ENCODE peak calls at places on chromosomes 2 and 18, in four cellular contexts. One of them, this sample, is unnamed.

GRCh38 chr2:180474716-180475115 is 467.6 kb upstream of the CWC22 start:
- DNase-seq in cardiac muscle cell: no peak
- DNase-seq in astrocyte: no peak
- DNase-seq in AG09309: no peak
- DNase-seq in this sample: no peak

GRCh38 chr18:63532471-63532870 is 9.7 kb upstream of the SERPINB12 start:
- DNase-seq in cardiac muscle cell: no peak
- DNase-seq in astrocyte: no peak
- DNase-seq in AG09309: no peak
- DNase-seq in this sample: no peak

GRCh38 chr2:176239016-176239415 is 30.2 kb upstream of the MTX2 start:
- DNase-seq in cardiac muscle cell: no peak
- DNase-seq in astrocyte: no peak
- DNase-seq in AG09309: no peak
- DNase-seq in this sample: no peak

GRCh38 chr18:8967573-8967972 is 134.9 kb upstream of the NDUFV2 start:
- DNase-seq in cardiac muscle cell: no peak
- DNase-seq in astrocyte: no peak
- DNase-seq in AG09309: no peak
- DNase-seq in this sample: no peak

GRCh38 chr2:219218279-219219112 is at the start of gene ABCB6:
- DNase-seq in cardiac muscle cell: peak; percentile 98
- DNase-seq in astrocyte: peak; percentile 79
- DNase-seq in AG09309: peak; percentile 69
- DNase-seq in this sample: peak; percentile 84

GRCh38 chr18:76994086-76994654 is 138.4 kb downstream of the MBP start:
- DNase-seq in cardiac muscle cell: no peak
- DNase-seq in astrocyte: no peak
- DNase-seq in AG09309: no peak
- DNase-seq in this sample: no peak

GRCh38 chr2:188819781-188820180 is 154.4 kb upstream of the COL3A1 start:
- DNase-seq in cardiac muscle cell: peak; percentile 55
- DNase-seq in astrocyte: peak; percentile 83
- DNase-seq in AG09309: no peak
- DNase-seq in this sample: no peak

GRCh38 chr2:161166538-161167409 is 6.5 kb downstream of the TANK start:
- DNase-seq in cardiac muscle cell: no peak
- DNase-seq in astrocyte: peak; percentile 62
- DNase-seq in AG09309: no peak
- DNase-seq in this sample: no peak

GRCh38 chr18:36451454-36452251 is 154.1 kb downstream of the FHOD3 start:
- DNase-seq in cardiac muscle cell: no peak
- DNase-seq in astrocyte: no peak
- DNase-seq in AG09309: no peak
- DNase-seq in this sample: no peak

GRCh38 chr2:116487336-116487735 is 1327.2 kb upstream of the DDX18 start:
- DNase-seq in cardiac muscle cell: no peak
- DNase-seq in astrocyte: no peak
- DNase-seq in AG09309: no peak
- DNase-seq in this sample: no peak

GRCh38 chr18:2513616-2514015 is 57.7 kb downstream of the METTL4 start:
- DNase-seq in cardiac muscle cell: no peak
- DNase-seq in astrocyte: no peak
- DNase-seq in AG09309: no peak
- DNase-seq in this sample: no peak

GRCh38 chr2:237662671-237663093 is 35.3 kb downstream of the LRRFIP1 start:
- DNase-seq in cardiac muscle cell: peak; percentile 95
- DNase-seq in astrocyte: peak; percentile 83
- DNase-seq in AG09309: peak; percentile 90
- DNase-seq in this sample: peak; percentile 38

GRCh38 chr2:132009874-132010521 is 151.8 kb downstream of the ANKRD30BL start:
- DNase-seq in cardiac muscle cell: no peak
- DNase-seq in astrocyte: peak; percentile 46
- DNase-seq in AG09309: no peak
- DNase-seq in this sample: no peak

GRCh38 chr2:189222440-189222839 is 42.9 kb upstream of the COL5A2 start:
- DNase-seq in cardiac muscle cell: peak; percentile 57
- DNase-seq in astrocyte: peak; percentile 66
- DNase-seq in AG09309: no peak
- DNase-seq in this sample: no peak

GRCh38 chr2:1747065-1747941 is 3.0 kb upstream of the PXDN start:
- DNase-seq in cardiac muscle cell: no peak
- DNase-seq in astrocyte: no peak
- DNase-seq in AG09309: no peak
- DNase-seq in this sample: no peak

GRCh38 chr18:45012286-45012685 is 331.6 kb downstream of the SETBP1 start:
- DNase-seq in cardiac muscle cell: no peak
- DNase-seq in astrocyte: no peak
- DNase-seq in AG09309: no peak
- DNase-seq in this sample: no peak

GRCh38 chr2:240463866-240464481 is 28.5 kb downstream of the GPC1 start:
- DNase-seq in cardiac muscle cell: no peak
- DNase-seq in astrocyte: no peak
- DNase-seq in AG09309: no peak
- DNase-seq in this sample: no peak

GRCh38 chr2:95359035-95359434 is 43.5 kb upstream of the FAHD2A start:
- DNase-seq in cardiac muscle cell: peak; percentile 66
- DNase-seq in astrocyte: peak; percentile 81
- DNase-seq in AG09309: peak; percentile 37
- DNase-seq in this sample: no peak

GRCh38 chr2:9366041-9366440 is 57.3 kb downstream of the ITGB1BP1 start:
- DNase-seq in cardiac muscle cell: no peak
- DNase-seq in astrocyte: no peak
- DNase-seq in AG09309: no peak
- DNase-seq in this sample: no peak

GRCh38 chr2:182924311-182924710 is 57.9 kb upstream of the FRZB start:
- DNase-seq in cardiac muscle cell: peak; percentile 67
- DNase-seq in astrocyte: peak; percentile 27
- DNase-seq in AG09309: peak; percentile 13
- DNase-seq in this sample: no peak

GRCh38 chr2:120938132-120938771 is 202.6 kb downstream of the GLI2 start:
- DNase-seq in cardiac muscle cell: peak; percentile 49
- DNase-seq in astrocyte: no peak
- DNase-seq in AG09309: no peak
- DNase-seq in this sample: no peak

GRCh38 chr2:217918220-217919024 is 84.4 kb downstream of the TNS1 start:
- DNase-seq in cardiac muscle cell: no peak
- DNase-seq in astrocyte: peak; percentile 42
- DNase-seq in AG09309: no peak
- DNase-seq in this sample: no peak

GRCh38 chr2:102070058-102070642 is 72.4 kb upstream of the IL1R1 start:
- DNase-seq in cardiac muscle cell: peak; percentile 98
- DNase-seq in astrocyte: peak; percentile 55
- DNase-seq in AG09309: no peak
- DNase-seq in this sample: no peak
- H3K4me3 ChIP-seq in cardiac muscle cell: no peak overlapping the region
- H3K4me3 ChIP-seq in astrocyte: no peak overlapping the region
- H3K4me3 ChIP-seq in AG09309: no peak overlapping the region
- H3K4me3 ChIP-seq in this sample: no peak overlapping the region

GRCh38 chr2:197675711-197676188 is 363 bp upstream of the RFTN2 start:
- DNase-seq in cardiac muscle cell: peak; percentile 74
- DNase-seq in astrocyte: peak; percentile 80
- DNase-seq in AG09309: peak; percentile 40
- DNase-seq in this sample: no peak
- H3K4me3 ChIP-seq in cardiac muscle cell: peak overlapping the region; percentile 24
- H3K4me3 ChIP-seq in astrocyte: peak overlapping the region; percentile 63
- H3K4me3 ChIP-seq in AG09309: peak overlapping the region; percentile 47
- H3K4me3 ChIP-seq in this sample: no peak overlapping the region

GRCh38 chr2:224638338-224638823 is 53.2 kb upstream of the CUL3 start:
- DNase-seq in cardiac muscle cell: no peak
- DNase-seq in astrocyte: peak; percentile 17
- DNase-seq in AG09309: no peak
- DNase-seq in this sample: peak; percentile 42
- H3K4me3 ChIP-seq in cardiac muscle cell: no peak overlapping the region
- H3K4me3 ChIP-seq in astrocyte: no peak overlapping the region
- H3K4me3 ChIP-seq in AG09309: no peak overlapping the region
- H3K4me3 ChIP-seq in this sample: no peak overlapping the region

GRCh38 chr2:127218843-127219715 is 1.0 kb downstream of the CYP27C1 start:
- DNase-seq in cardiac muscle cell: peak; percentile 13
- DNase-seq in astrocyte: no peak
- DNase-seq in AG09309: no peak
- DNase-seq in this sample: no peak
- H3K4me3 ChIP-seq in cardiac muscle cell: peak overlapping the region; percentile 84
- H3K4me3 ChIP-seq in astrocyte: peak overlapping the region; percentile 68
- H3K4me3 ChIP-seq in AG09309: peak overlapping the region; percentile 81
- H3K4me3 ChIP-seq in this sample: no peak overlapping the region

GRCh38 chr2:170643346-170643745 is 71.8 kb upstream of the SP5 start:
- DNase-seq in cardiac muscle cell: no peak
- DNase-seq in astrocyte: no peak
- DNase-seq in AG09309: no peak
- DNase-seq in this sample: no peak

GRCh38 chr2:170639635-170640034 is 75.5 kb upstream of the SP5 start:
- DNase-seq in cardiac muscle cell: no peak
- DNase-seq in astrocyte: no peak
- DNase-seq in AG09309: no peak
- DNase-seq in this sample: no peak

DNA sequence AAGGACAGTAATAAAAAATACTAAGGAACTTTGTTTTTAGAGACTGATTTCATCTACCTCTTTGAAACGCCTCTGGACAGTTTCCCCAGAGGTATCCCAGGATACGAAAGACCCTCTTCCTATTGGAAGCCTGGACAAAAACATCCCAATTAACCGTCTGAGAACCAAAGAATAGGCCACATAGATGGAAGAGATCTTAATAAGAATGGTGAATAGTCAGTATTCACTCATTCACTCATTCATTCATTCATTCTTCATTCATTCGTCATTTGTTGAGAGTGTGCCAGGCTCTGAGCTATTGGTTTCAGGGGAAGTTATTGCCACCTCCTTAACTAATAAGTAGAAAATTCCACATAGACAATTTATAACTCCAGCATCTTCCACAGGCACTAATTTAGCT is 73.2 kb upstream of the SP5 start:
- DNase-seq in cardiac muscle cell: no peak
- DNase-seq in astrocyte: no peak
- DNase-seq in AG09309: no peak
- DNase-seq in this sample: no peak
- H3K4me3 ChIP-seq in cardiac muscle cell: no peak overlapping the region
- H3K4me3 ChIP-seq in astrocyte: no peak overlapping the region
- H3K4me3 ChIP-seq in AG09309: no peak overlapping the region
- H3K4me3 ChIP-seq in this sample: no peak overlapping the region

DNA sequence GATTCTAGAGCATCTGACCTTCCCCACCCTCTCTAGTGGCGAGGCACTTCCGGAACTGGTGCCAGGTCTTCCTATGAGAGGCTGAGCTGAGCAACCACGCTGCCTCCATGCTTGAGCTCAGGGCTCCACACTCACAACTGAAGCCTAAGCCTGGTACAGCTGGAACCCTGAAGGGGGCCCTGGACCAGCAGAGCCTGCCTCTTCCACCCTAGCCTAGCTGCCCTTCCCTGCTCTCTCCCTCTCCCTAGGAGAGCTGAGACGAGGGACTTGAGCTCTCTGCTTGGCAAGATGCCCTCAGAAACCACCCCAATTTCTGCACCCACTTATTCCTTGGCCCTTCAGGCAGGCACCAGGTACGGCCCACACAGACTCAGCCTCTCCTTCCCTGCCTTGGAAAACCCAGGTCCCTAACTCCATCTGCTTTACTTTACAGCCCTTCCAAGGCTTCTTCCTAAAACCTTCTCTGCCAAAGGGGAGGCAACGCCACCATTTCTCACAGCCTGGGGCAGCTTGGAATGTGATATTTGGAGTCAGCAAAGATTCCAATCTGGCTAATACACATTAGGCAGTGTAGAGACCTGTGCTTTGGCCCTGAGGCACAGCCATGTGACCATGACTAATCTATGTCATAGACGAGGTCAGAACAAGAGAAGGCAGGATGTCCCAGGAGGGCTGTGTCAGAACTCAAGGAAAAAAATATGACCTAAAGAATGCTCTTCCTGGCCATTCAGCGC is 18.8 kb downstream of the COX7A2L start:
- DNase-seq in cardiac muscle cell: peak; percentile 82
- DNase-seq in astrocyte: peak; percentile 89
- DNase-seq in AG09309: peak; percentile 35
- DNase-seq in this sample: no peak
- H3K4me3 ChIP-seq in cardiac muscle cell: no peak overlapping the region
- H3K4me3 ChIP-seq in astrocyte: no peak overlapping the region
- H3K4me3 ChIP-seq in AG09309: no peak overlapping the region
- H3K4me3 ChIP-seq in this sample: no peak overlapping the region

DNA sequence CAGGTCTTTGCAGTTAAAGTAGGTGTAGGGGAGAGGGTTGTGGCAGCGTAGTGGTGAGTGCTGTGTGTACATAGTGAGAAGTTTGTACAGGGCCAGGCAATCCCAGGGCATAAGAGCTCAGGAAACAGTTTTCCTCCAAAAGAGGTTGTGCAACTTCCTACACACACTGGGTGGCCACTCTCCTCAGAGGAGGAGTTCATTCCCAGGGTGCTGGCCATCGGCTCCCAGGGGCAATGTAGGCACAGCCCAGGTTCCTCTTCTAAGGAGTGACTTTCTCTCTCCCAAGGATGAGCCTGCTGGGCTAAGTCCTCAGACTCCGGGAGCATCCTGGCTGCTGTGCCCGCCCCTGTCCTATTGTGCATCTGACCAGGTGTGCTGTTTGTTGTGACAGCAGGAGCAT is 3.0 kb downstream of the ACOXL start:
- DNase-seq in cardiac muscle cell: peak; percentile 52
- DNase-seq in astrocyte: no peak
- DNase-seq in AG09309: no peak
- DNase-seq in this sample: no peak
- H3K4me3 ChIP-seq in cardiac muscle cell: no peak overlapping the region
- H3K4me3 ChIP-seq in astrocyte: no peak overlapping the region
- H3K4me3 ChIP-seq in AG09309: no peak overlapping the region
- H3K4me3 ChIP-seq in this sample: no peak overlapping the region

DNA sequence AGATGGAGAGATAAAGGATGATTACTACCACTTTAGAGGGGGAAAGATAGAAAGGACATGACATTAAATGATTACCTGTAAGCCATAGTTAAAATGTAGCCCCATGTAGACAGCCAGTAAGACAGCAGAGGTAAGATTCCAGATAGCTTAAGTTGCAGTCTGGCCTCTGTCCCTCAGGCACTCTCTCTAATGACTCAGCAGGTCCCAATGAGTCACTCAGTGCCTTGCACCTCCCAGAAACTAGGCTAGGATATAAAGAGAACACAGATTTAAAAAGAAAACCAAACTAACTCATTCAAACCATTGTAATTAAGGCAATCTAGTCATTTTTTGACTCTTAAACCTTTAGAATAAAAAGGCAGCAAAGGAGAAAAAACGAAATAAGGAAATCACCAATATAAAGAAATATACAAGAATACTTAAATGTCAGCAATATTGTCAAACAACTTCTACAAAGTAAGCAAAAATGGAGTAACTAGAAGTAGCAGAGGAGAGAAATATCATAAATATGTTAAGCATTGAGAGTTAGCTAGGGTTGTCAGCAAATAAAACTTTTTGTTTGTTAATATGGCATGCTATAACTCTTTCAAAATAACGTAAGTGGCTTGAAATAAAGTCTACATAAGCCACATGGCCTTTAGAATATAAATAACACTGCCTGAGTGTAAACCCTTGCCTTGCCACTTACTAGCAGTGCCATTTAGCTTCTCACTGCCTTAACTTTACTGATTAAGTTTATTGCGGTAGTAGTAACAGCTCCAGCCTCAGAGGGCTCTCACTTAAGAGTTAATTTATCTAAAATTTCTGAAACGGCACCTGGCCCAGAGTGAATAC is 48.5 kb downstream of the SOCS6 start:
- DNase-seq in cardiac muscle cell: peak; percentile 76
- DNase-seq in astrocyte: peak; percentile 87
- DNase-seq in AG09309: peak; percentile 60
- DNase-seq in this sample: no peak
- H3K4me3 ChIP-seq in cardiac muscle cell: no peak overlapping the region
- H3K4me3 ChIP-seq in astrocyte: no peak overlapping the region
- H3K4me3 ChIP-seq in AG09309: no peak overlapping the region
- H3K4me3 ChIP-seq in this sample: no peak overlapping the region

GRCh38 chr2:113007250-113007649 is 2.0 kb downstream of the IL36A start:
- DNase-seq in cardiac muscle cell: no peak
- DNase-seq in astrocyte: no peak
- DNase-seq in AG09309: no peak
- DNase-seq in this sample: no peak
- H3K4me3 ChIP-seq in cardiac muscle cell: no peak overlapping the region
- H3K4me3 ChIP-seq in astrocyte: no peak overlapping the region
- H3K4me3 ChIP-seq in AG09309: no peak overlapping the region
- H3K4me3 ChIP-seq in this sample: no peak overlapping the region

This sample was measured in naive thymus-derived CD4-positive, alpha-beta T cell.